ENCODE peak calls at places on chromosomes 2 and 18, in eight cellular contexts. N, W, B, Y, D, T, V and K are unnamed samples.

GRCh38 chr2:95074663-95075439 is 46.8 kb downstream of the MRPS5 start:
- DNase-seq in N (peak; percentile 72), W (no peak), B (no peak), Y (no peak), D (no peak), T (no peak), V (no peak), K (no peak)

GRCh38 chr2:179770029-179770428 is 91.4 kb downstream of the ZNF385B start:
- DNase-seq in N (no peak), W (no peak), B (no peak), Y (no peak), D (no peak), T (no peak), V (no peak), K (no peak)

GRCh38 chr2:122011493-122012270 is 256.2 kb downstream of the TSN start:
- DNase-seq in N (no peak), W (no peak), B (no peak), Y (no peak), D (no peak), T (no peak), V (no peak), K (no peak)

GRCh38 chr2:189412330-189412953 is 28.8 kb upstream of the WDR75 start:
- DNase-seq in N (no peak), W (peak; percentile 29), B (no peak), Y (peak; percentile 67), D (no peak), T (peak; percentile 48), V (peak; percentile 11), K (peak; percentile 72)

GRCh38 chr2:105287692-105288091 is 41.8 kb downstream of the TGFBRAP1 start:
- DNase-seq in N (peak; percentile 24), W (peak; percentile 56), B (no peak), Y (peak; percentile 45), D (no peak), T (peak; percentile 70), V (no peak), K (peak; percentile 55)

GRCh38 chr2:143936758-143937562 is 583.0 kb downstream of the ZEB2 start:
- DNase-seq in N (no peak), W (peak; percentile 86), B (no peak), Y (peak; percentile 23), D (peak; percentile 30), T (peak; percentile 70), V (peak; percentile 56), K (peak; percentile 37)

GRCh38 chr2:46364797-46365457 is 67.7 kb downstream of the EPAS1 start:
- DNase-seq in N (no peak), W (peak; percentile 67), B (no peak), Y (peak; percentile 56), D (peak; percentile 15), T (peak; percentile 60), V (peak; percentile 29), K (peak; percentile 68)

GRCh38 chr2:45826889-45827635 is 175.6 kb downstream of the PRKCE start:
- DNase-seq in N (no peak), W (no peak), B (no peak), Y (peak; percentile 55), D (no peak), T (no peak), V (no peak), K (peak; percentile 78)

GRCh38 chr2:108833219-108833618 is 46.6 kb downstream of the CCDC138 start:
- DNase-seq in N (no peak), W (no peak), B (no peak), Y (peak; percentile 40), D (no peak), T (peak; percentile 2), V (peak; percentile 1), K (peak; percentile 37)

GRCh38 chr18:48361801-48362200 is 47.4 kb downstream of the ZBTB7C start:
- DNase-seq in N (no peak), W (no peak), B (no peak), Y (no peak), D (no peak), T (no peak), V (no peak), K (no peak)

GRCh38 chr18:27136208-27136535 is 48.9 kb downstream of the CHST9 start:
- DNase-seq in N (no peak), W (no peak), B (no peak), Y (peak; percentile 57), D (no peak), T (peak; percentile 91), V (no peak), K (peak; percentile 39)

GRCh38 chr2:168796090-168796577 is 6.3 kb upstream of the NOSTRIN start:
- DNase-seq in N (no peak), W (no peak), B (no peak), Y (no peak), D (no peak), T (no peak), V (no peak), K (no peak)

GRCh38 chr2:208490492-208490891 is 83.9 kb downstream of the PTH2R start:
- DNase-seq in N (no peak), W (no peak), B (no peak), Y (no peak), D (no peak), T (no peak), V (no peak), K (no peak)

GRCh38 chr2:100248971-100249370 is 73.3 kb downstream of the LONRF2 start:
- DNase-seq in N (no peak), W (no peak), B (no peak), Y (no peak), D (no peak), T (no peak), V (no peak), K (no peak)